ENCODE peak calls at places on chromosomes 13 and 19, in ten cellular contexts. Q is fibroblast of lung, P is A549, S is left ventricle myocardium inferior, J is body of pancreas, K is psoas muscle, G is cardiac muscle cell, W is pancreas, T is thoracic aorta, I is PC-3. D is an unnamed sample.
A peak's percentile ranks its signal among the peaks of the same experiment; 100 is the strongest.

GRCh38 chr19:55316646-55317045 is 8.5 kb downstream of the TMEM150B start:
- DNase-seq in I (no peak), S (no peak), J (no peak), G (no peak), Q (no peak), W (no peak), P (no peak), T (no peak), K (no peak), D (no peak)

GRCh38 chr13:45659536-45659935 is 42.6 kb upstream of the CBY2 start:
- DNase-seq in S (no peak), T (no peak), I (no peak), K (no peak), G (no peak), W (no peak), P (no peak), Q (no peak), J (no peak), D (no peak)

GRCh38 chr13:111121421-111121820 is 6.3 kb downstream of the ARHGEF7 start:
- DNase-seq in T (no peak), S (no peak), K (no peak), W (no peak), G (no peak), J (no peak), Q (no peak), P (no peak), I (no peak), D (no peak)

GRCh38 chr13:85529216-85529590 is 270.0 kb downstream of the SLITRK6 start:
- DNase-seq in I (peak; percentile 64), W (no peak), Q (peak; percentile 51), K (no peak), J (no peak), T (no peak), P (peak; percentile 22), G (no peak), S (no peak), D (no peak)

GRCh38 chr19:38209671-38210457 is 14.2 kb downstream of the DPF1 start:
- DNase-seq in Q (peak; percentile 43), I (no peak), P (no peak), S (peak; percentile 88), W (no peak), T (peak; percentile 26), K (peak; percentile 92), G (peak; percentile 28), J (peak; percentile 60), D (no peak)

GRCh38 chr19:39411832-39412099 is 703 bp upstream of the PLEKHG2 start:
- DNase-seq in K (peak; percentile 95), Q (peak; percentile 82), P (peak; percentile 97), G (peak; percentile 93), T (peak; percentile 90), W (peak; percentile 91), I (peak; percentile 86), J (peak; percentile 96), S (peak; percentile 93), D (peak; percentile 79)

GRCh38 chr19:14337510-14337909 is 43.7 kb upstream of the ADGRE5 start:
- DNase-seq in S (no peak), W (no peak), Q (no peak), K (no peak), G (no peak), I (peak; percentile 72), T (no peak), P (peak; percentile 75), J (no peak), D (peak; percentile 53)

GRCh38 chr13:56735537-56735942 is 405.2 kb upstream of the PRR20A start:
- DNase-seq in P (no peak), G (peak; percentile 76), Q (no peak), J (no peak), T (no peak), I (no peak), S (no peak), W (no peak), K (peak; percentile 36), D (no peak)

GRCh38 chr13:88153353-88153752 is 482.2 kb downstream of the SLITRK5 start:
- DNase-seq in P (no peak), J (no peak), G (no peak), S (no peak), T (no peak), Q (no peak), W (no peak), K (no peak), I (no peak), D (no peak)

GRCh38 chr19:17225051-17225450 is 975 bp upstream of the OCEL1 start:
- DNase-seq in S (no peak), T (no peak), J (no peak), P (no peak), I (no peak), G (no peak), W (no peak), Q (no peak), K (no peak), D (no peak)

GRCh38 chr19:17226002-17226933 is at the start of gene OCEL1:
- DNase-seq in T (peak; percentile 95), W (peak; percentile 98), K (peak; percentile 99), I (peak; percentile 98), J (peak; percentile 100), S (peak; percentile 100), G (peak; percentile 100), Q (peak; percentile 96), P (peak; percentile 97), D (peak; percentile 97)

GRCh38 chr19:17229890-17230289 is 3.9 kb downstream of the OCEL1 start:
- DNase-seq in I (no peak), W (no peak), J (no peak), K (no peak), G (no peak), T (no peak), S (no peak), Q (no peak), P (no peak), D (no peak)

GRCh38 chr19:17232258-17232657 is 6.2 kb downstream of the OCEL1 start:
- DNase-seq in S (no peak), K (no peak), Q (no peak), I (no peak), T (no peak), W (no peak), P (no peak), G (no peak), J (no peak), D (no peak)

GRCh38 chr19:17227798-17228367 is 1.9 kb downstream of the OCEL1 start:
- DNase-seq in J (peak; percentile 42), Q (no peak), W (no peak), P (no peak), I (no peak), K (peak; percentile 63), S (no peak), T (no peak), G (no peak), D (no peak)
- TF ChIP-seq CTCF in J (no peak), Q (no peak), W (no peak), P (no peak), I (no peak), K (no peak), S (no peak), T (no peak), G (no peak), D (no peak)

GRCh38 chr13:97879646-97880297 is 73.7 kb upstream of the IPO5 start:
- DNase-seq in K (no peak), Q (peak; percentile 92), S (no peak), W (no peak), I (peak; percentile 87), J (no peak), P (peak; percentile 31), G (no peak), T (no peak), D (peak; percentile 69)
- H3K27ac ChIP-seq in K (no peak overlapping the region), Q (peak overlapping the region; percentile 90), S (peak overlapping the region; percentile 36), W (no peak overlapping the region), I (peak overlapping the region; percentile 90), J (no peak overlapping the region), P (peak overlapping the region; percentile 61), G (no peak overlapping the region), T (no peak overlapping the region), D (peak overlapping the region; percentile 65)

DNA sequence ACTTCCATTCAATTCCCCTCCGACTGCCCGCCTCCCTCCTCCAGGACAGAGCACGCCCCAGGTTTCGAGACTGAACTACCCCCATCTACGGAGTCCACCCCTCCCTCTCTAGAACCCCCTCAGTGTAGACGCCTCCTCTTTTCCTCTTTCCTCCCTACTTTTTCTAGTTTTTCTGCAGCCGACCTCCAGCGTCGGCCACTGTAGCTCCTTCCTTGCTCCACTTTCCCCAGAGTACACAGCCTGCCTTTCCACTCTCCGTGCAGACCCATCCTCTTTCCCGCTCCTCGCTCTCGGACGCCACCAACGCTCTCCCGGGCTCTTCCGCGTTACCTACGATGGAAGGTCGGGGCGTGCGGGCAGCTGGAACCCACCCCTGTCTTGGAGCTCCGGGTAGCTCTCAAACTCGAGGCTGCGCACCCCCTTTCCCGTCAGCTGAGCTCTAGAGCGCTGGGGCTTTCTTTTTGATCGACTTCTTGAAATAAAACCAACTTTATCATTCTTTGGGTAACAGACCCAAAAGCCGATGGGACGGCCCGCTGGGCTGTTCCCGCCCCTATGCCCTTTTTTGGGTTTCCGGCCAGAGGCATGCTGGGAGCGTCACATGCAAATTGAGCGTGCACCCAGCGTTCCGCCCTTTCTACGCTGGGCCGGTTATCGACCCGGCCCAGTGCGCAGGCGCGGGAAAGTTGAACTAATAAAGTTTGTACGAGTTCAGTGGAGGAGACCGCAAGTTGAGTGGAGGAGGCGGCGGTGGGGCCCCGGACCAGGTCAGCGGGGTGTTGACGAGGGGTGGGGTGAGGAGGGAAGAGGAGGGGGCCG is at the start of the genes BCL2L12 and IRF3:
- DNase-seq in Q (peak; percentile 90), I (peak; percentile 100), T (peak; percentile 91), G (peak; percentile 98), J (peak; percentile 98), S (peak; percentile 97), W (peak; percentile 98), K (peak; percentile 99), P (peak; percentile 96), D (peak; percentile 97)
- TF ChIP-seq CTCF in Q (no peak), I (no peak), T (no peak), G (peak; percentile 8), J (no peak), S (no peak), W (no peak), K (peak; percentile 2), P (no peak), D (no peak)

DNA sequence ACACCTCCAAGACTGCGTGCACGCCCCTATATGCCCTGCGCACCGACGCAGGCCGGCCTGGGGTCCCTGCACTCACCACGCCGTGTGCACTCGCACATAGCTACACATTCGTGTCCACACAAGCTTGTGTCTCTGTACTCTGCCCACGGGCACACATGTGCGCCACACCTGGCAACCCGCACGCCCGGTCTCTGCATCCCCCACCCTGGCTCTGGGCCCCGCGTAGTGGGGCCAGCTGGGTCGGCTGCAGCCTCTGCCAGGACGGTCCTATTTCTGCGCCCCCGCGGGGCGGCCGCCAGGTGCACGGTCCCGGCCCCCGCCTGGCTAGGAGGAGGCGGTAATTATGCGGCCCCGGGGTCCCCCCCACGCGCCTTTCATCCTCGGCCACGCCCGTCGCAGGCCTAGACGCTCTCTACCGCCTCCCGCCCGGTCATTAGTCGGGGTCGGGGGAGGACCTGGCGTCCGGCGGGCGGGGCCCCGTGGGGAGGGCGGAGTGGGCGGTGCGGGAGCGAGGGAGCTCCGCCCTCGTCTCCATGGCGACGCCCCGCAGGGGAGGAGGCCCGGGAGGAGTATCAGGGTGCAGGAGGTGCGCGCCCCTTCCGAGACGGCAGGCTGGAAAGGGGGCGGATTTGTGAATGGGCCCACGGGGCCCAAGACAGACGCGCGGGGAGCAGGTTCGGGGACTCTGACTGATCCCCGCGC is 2.9 kb upstream of the CIRBP start:
- DNase-seq in W (peak; percentile 81), S (peak; percentile 90), T (no peak), P (peak; percentile 87), G (peak; percentile 88), K (peak; percentile 93), I (peak; percentile 89), J (peak; percentile 82), Q (peak; percentile 80), D (peak; percentile 90)
- H3K27ac ChIP-seq in W (peak overlapping the region; percentile 63), S (peak overlapping the region; percentile 100), T (peak overlapping the region; percentile 95), P (peak overlapping the region; percentile 90), G (peak overlapping the region; percentile 69), K (peak overlapping the region; percentile 85), I (peak overlapping the region; percentile 82), J (peak overlapping the region; percentile 55), Q (peak overlapping the region; percentile 96), D (peak overlapping the region; percentile 100)

GRCh38 chr19:8697671-8698432 is 743 bp downstream of the ACTL9 start:
- DNase-seq in T (no peak), W (no peak), K (no peak), G (no peak), J (no peak), P (no peak), Q (no peak), S (no peak), I (no peak), D (no peak)
- TF ChIP-seq CTCF in T (no peak), W (no peak), K (no peak), G (peak; percentile 16), J (no peak), P (peak; percentile 12), Q (no peak), S (no peak), I (peak; percentile 56), D (no peak)

D was measured in RWPE1.